ENCODE peak calls at places on chromosomes 12 and 14, in six cellular contexts. One of them, this sample, is unnamed.

GRCh38 chr14:22249775-22250174 is 339.2 kb downstream of the DAD1 start:
- DNase-seq in CD4-positive, alpha-beta T cell: no peak
- DNase-seq in fibroblast of mammary gland: no peak
- DNase-seq in Panc1: no peak
- DNase-seq in choroid plexus epithelial cell: no peak
- DNase-seq in body of pancreas: no peak
- DNase-seq in this sample: no peak

GRCh38 chr14:73265721-73266046 is 28.4 kb downstream of the PAPLN start:
- DNase-seq in choroid plexus epithelial cell: no peak
- DNase-seq in fibroblast of mammary gland: no peak
- DNase-seq in Panc1: no peak
- DNase-seq in body of pancreas: no peak
- DNase-seq in CD4-positive, alpha-beta T cell: no peak
- DNase-seq in this sample: no peak

GRCh38 chr14:31205681-31206535 is 1.7 kb downstream of the HECTD1 start:
- DNase-seq in choroid plexus epithelial cell: peak; percentile 87
- DNase-seq in fibroblast of mammary gland: peak; percentile 90
- DNase-seq in Panc1: no peak
- DNase-seq in body of pancreas: no peak
- DNase-seq in CD4-positive, alpha-beta T cell: no peak
- DNase-seq in this sample: no peak

GRCh38 chr12:100675432-100675831 is 101.9 kb downstream of the GAS2L3 start:
- DNase-seq in body of pancreas: peak; percentile 22
- DNase-seq in Panc1: no peak
- DNase-seq in choroid plexus epithelial cell: peak; percentile 81
- DNase-seq in fibroblast of mammary gland: peak; percentile 79
- DNase-seq in CD4-positive, alpha-beta T cell: no peak
- DNase-seq in this sample: no peak

GRCh38 chr12:91361864-91362263 is 179.2 kb upstream of the DCN start:
- DNase-seq in fibroblast of mammary gland: peak; percentile 66
- DNase-seq in CD4-positive, alpha-beta T cell: no peak
- DNase-seq in choroid plexus epithelial cell: peak; percentile 75
- DNase-seq in body of pancreas: no peak
- DNase-seq in Panc1: no peak
- DNase-seq in this sample: no peak

GRCh38 chr12:64687816-64688599 is 71.2 kb downstream of the GNS start:
- DNase-seq in body of pancreas: no peak
- DNase-seq in choroid plexus epithelial cell: peak; percentile 66
- DNase-seq in CD4-positive, alpha-beta T cell: no peak
- DNase-seq in Panc1: no peak
- DNase-seq in fibroblast of mammary gland: peak; percentile 70
- DNase-seq in this sample: no peak

GRCh38 chr14:103123634-103124500 is 606 bp downstream of the TNFAIP2 start:
- DNase-seq in CD4-positive, alpha-beta T cell: no peak
- DNase-seq in choroid plexus epithelial cell: peak; percentile 33
- DNase-seq in body of pancreas: no peak
- DNase-seq in Panc1: no peak
- DNase-seq in fibroblast of mammary gland: peak; percentile 35
- DNase-seq in this sample: no peak

GRCh38 chr12:10716704-10717315 is 6.3 kb downstream of the YBX3 start:
- DNase-seq in body of pancreas: peak; percentile 53
- DNase-seq in CD4-positive, alpha-beta T cell: no peak
- DNase-seq in Panc1: no peak
- DNase-seq in fibroblast of mammary gland: peak; percentile 92
- DNase-seq in choroid plexus epithelial cell: peak; percentile 89
- DNase-seq in this sample: no peak

GRCh38 chr12:116152268-116152667 is 125.2 kb downstream of the MED13L start:
- DNase-seq in Panc1: no peak
- DNase-seq in fibroblast of mammary gland: peak; percentile 41
- DNase-seq in CD4-positive, alpha-beta T cell: no peak
- DNase-seq in choroid plexus epithelial cell: peak; percentile 98
- DNase-seq in body of pancreas: no peak
- DNase-seq in this sample: no peak

GRCh38 chr14:79254069-79254775 is 957.1 kb downstream of the DIO2 start:
- DNase-seq in Panc1: no peak
- DNase-seq in CD4-positive, alpha-beta T cell: no peak
- DNase-seq in choroid plexus epithelial cell: peak; percentile 84
- DNase-seq in body of pancreas: no peak
- DNase-seq in fibroblast of mammary gland: peak; percentile 24
- DNase-seq in this sample: no peak

GRCh38 chr12:15995801-15996200 is 84.7 kb downstream of the DERA start:
- DNase-seq in body of pancreas: no peak
- DNase-seq in CD4-positive, alpha-beta T cell: no peak
- DNase-seq in fibroblast of mammary gland: no peak
- DNase-seq in Panc1: no peak
- DNase-seq in choroid plexus epithelial cell: no peak
- DNase-seq in this sample: no peak

GRCh38 chr14:50000215-50001145 is 107.6 kb downstream of the ARF6 start:
- DNase-seq in fibroblast of mammary gland: peak; percentile 94
- DNase-seq in CD4-positive, alpha-beta T cell: peak; percentile 51
- DNase-seq in Panc1: no peak
- DNase-seq in body of pancreas: no peak
- DNase-seq in choroid plexus epithelial cell: peak; percentile 97
- DNase-seq in this sample: peak; percentile 65

GRCh38 chr12:96416033-96416790 is 16.0 kb upstream of the CDK17 start:
- DNase-seq in Panc1: no peak
- DNase-seq in CD4-positive, alpha-beta T cell: no peak
- DNase-seq in choroid plexus epithelial cell: peak; percentile 86
- DNase-seq in body of pancreas: no peak
- DNase-seq in fibroblast of mammary gland: peak; percentile 100
- DNase-seq in this sample: no peak

GRCh38 chr14:50366589-50366988 is 30.1 kb downstream of the CDKL1 start:
- DNase-seq in CD4-positive, alpha-beta T cell: no peak
- DNase-seq in body of pancreas: no peak
- DNase-seq in choroid plexus epithelial cell: no peak
- DNase-seq in Panc1: no peak
- DNase-seq in fibroblast of mammary gland: no peak
- DNase-seq in this sample: peak; percentile 32

GRCh38 chr12:105783983-105784947 is 354.5 kb downstream of the NUAK1 start:
- DNase-seq in CD4-positive, alpha-beta T cell: no peak
- DNase-seq in Panc1: no peak
- DNase-seq in choroid plexus epithelial cell: no peak
- DNase-seq in body of pancreas: no peak
- DNase-seq in fibroblast of mammary gland: no peak
- DNase-seq in this sample: no peak

GRCh38 chr12:106764738-106765137 is 9.7 kb upstream of the RIC8B start:
- DNase-seq in CD4-positive, alpha-beta T cell: no peak
- DNase-seq in choroid plexus epithelial cell: peak; percentile 59
- DNase-seq in body of pancreas: no peak
- DNase-seq in fibroblast of mammary gland: peak; percentile 28
- DNase-seq in Panc1: no peak
- DNase-seq in this sample: no peak

GRCh38 chr12:47949441-47950341 is 13.7 kb upstream of the TMEM106C start:
- DNase-seq in Panc1: peak; percentile 50
- DNase-seq in choroid plexus epithelial cell: peak; percentile 83
- DNase-seq in fibroblast of mammary gland: peak; percentile 77
- DNase-seq in CD4-positive, alpha-beta T cell: peak; percentile 11
- DNase-seq in body of pancreas: peak; percentile 78
- DNase-seq in this sample: peak; percentile 45

GRCh38 chr12:82378997-82379396 is 20.7 kb downstream of the METTL25 start:
- DNase-seq in body of pancreas: no peak
- DNase-seq in Panc1: no peak
- DNase-seq in choroid plexus epithelial cell: no peak
- DNase-seq in fibroblast of mammary gland: no peak
- DNase-seq in CD4-positive, alpha-beta T cell: no peak
- DNase-seq in this sample: no peak

DNA sequence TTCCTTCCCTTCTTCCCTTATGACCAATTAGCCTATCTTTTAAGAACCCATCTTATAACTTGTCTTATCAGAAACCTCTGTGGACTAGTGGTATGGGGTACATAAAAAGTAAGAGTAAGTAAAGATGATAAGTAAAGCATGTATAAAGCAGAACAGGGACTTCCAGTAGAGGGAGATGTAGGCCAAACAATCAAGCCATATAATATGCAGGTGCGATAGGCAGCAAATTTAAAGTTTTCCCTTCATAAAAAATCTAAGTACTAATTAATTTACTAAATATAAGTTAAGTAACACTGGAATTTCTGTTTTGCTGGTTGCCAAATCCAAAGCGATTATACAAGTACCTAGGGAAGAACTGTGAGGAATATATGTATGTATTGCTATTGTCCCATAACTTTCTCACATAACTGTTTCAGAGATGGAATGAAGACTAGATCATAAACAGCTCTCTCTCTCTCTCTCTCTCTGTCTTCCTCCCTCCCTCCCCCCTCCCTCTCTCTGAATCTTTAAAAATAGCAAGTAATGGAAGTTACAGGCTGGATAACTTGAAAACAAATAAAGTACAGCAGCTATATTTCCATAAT is 25.7 kb downstream of the METTL25 start:
- DNase-seq in CD4-positive, alpha-beta T cell: no peak
- DNase-seq in fibroblast of mammary gland: peak; percentile 46
- DNase-seq in choroid plexus epithelial cell: peak; percentile 62
- DNase-seq in Panc1: no peak
- DNase-seq in body of pancreas: no peak
- DNase-seq in this sample: no peak
- TF ChIP-seq CTCF in CD4-positive, alpha-beta T cell: no peak
- TF ChIP-seq CTCF in fibroblast of mammary gland: peak; percentile 54
- TF ChIP-seq CTCF in choroid plexus epithelial cell: peak; percentile 62
- TF ChIP-seq CTCF in Panc1: peak; percentile 62
- TF ChIP-seq CTCF in body of pancreas: no peak
- TF ChIP-seq CTCF in this sample: no peak

GRCh38 chr12:42584539-42585174 is 4.9 kb downstream of the PRICKLE1 start:
- DNase-seq in Panc1: no peak
- DNase-seq in fibroblast of mammary gland: peak; percentile 34
- DNase-seq in CD4-positive, alpha-beta T cell: no peak
- DNase-seq in body of pancreas: no peak
- DNase-seq in choroid plexus epithelial cell: peak; percentile 43
- DNase-seq in this sample: no peak

GRCh38 chr12:42585846-42586226 is 3.7 kb downstream of the PRICKLE1 start:
- DNase-seq in CD4-positive, alpha-beta T cell: no peak
- DNase-seq in fibroblast of mammary gland: no peak
- DNase-seq in body of pancreas: no peak
- DNase-seq in choroid plexus epithelial cell: no peak
- DNase-seq in Panc1: no peak
- DNase-seq in this sample: no peak

GRCh38 chr12:42587564-42588307 is 1.8 kb downstream of the PRICKLE1 start:
- DNase-seq in choroid plexus epithelial cell: peak; percentile 42
- DNase-seq in fibroblast of mammary gland: no peak
- DNase-seq in CD4-positive, alpha-beta T cell: no peak
- DNase-seq in Panc1: no peak
- DNase-seq in body of pancreas: no peak
- DNase-seq in this sample: no peak

GRCh38 chr12:42585175-42585845 is 4.2 kb downstream of the PRICKLE1 start:
- DNase-seq in choroid plexus epithelial cell: no peak
- DNase-seq in Panc1: no peak
- DNase-seq in fibroblast of mammary gland: no peak
- DNase-seq in body of pancreas: no peak
- DNase-seq in CD4-positive, alpha-beta T cell: no peak
- DNase-seq in this sample: no peak

DNA sequence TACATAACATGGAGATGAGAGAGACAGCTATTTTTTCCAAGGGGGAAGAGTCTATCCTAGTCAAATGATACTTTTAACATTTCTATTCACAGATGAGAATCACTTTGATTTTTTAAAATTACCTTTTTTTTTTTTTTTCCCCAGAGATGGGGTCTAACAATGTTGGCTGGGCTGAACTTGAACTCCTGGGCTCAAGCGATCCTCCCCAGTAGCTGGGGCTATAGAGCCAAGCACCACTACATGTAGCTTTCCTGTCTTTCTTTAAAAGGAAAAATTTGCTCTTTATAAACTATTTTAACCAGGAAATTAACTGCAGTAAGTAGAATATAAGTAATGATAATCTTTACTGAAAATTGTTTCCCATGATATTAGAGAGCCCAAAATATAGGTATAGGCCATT is 3.3 kb downstream of the PRICKLE1 start:
- DNase-seq in fibroblast of mammary gland: no peak
- DNase-seq in choroid plexus epithelial cell: peak; percentile 37
- DNase-seq in body of pancreas: no peak
- DNase-seq in Panc1: no peak
- DNase-seq in CD4-positive, alpha-beta T cell: no peak
- DNase-seq in this sample: no peak
- TF ChIP-seq CTCF in fibroblast of mammary gland: peak; percentile 30
- TF ChIP-seq CTCF in choroid plexus epithelial cell: peak; percentile 69
- TF ChIP-seq CTCF in body of pancreas: no peak
- TF ChIP-seq CTCF in Panc1: peak; percentile 19
- TF ChIP-seq CTCF in CD4-positive, alpha-beta T cell: no peak
- TF ChIP-seq CTCF in this sample: no peak

DNA sequence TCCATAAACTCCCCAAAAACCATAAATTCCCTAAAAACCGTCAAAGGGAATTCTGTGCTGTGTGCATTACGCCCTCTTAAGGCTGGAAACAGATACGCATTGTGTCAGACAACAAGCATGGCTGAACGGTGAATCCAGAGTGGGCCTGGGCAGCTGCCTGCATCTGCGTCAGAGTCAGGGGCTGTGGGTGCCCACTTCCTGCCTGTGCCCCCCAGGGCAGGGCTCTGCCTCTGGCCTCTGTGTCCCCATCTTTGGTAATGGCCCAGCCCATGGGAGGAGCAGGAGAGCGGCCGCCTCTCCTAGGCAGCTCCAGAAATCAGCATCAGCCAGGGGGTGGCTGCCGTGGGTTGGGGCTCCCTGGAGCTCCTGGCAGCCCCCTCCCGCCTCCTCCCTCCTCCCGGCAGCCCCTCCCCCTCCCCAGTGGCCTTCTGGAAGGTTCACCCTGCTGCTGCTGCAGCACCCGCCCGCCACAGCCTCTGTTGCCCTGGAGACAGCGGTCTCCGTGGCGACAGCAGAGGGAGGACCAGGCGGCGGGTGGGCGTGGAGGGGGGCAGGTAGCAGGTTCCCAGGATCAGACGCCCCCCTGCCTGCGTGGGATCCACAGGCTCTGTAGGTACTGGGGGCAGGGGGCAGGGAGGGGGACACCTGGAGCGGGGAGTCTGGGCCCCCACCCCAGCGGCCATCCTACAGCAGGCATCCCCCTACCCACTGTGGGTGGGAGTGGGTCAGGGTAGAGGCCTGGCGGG is 5.9 kb downstream of the MMP17 start:
- DNase-seq in CD4-positive, alpha-beta T cell: no peak
- DNase-seq in body of pancreas: no peak
- DNase-seq in fibroblast of mammary gland: peak; percentile 62
- DNase-seq in choroid plexus epithelial cell: peak; percentile 58
- DNase-seq in Panc1: no peak
- DNase-seq in this sample: no peak
- TF ChIP-seq CTCF in CD4-positive, alpha-beta T cell: no peak
- TF ChIP-seq CTCF in body of pancreas: no peak
- TF ChIP-seq CTCF in fibroblast of mammary gland: peak; percentile 68
- TF ChIP-seq CTCF in choroid plexus epithelial cell: peak; percentile 70
- TF ChIP-seq CTCF in Panc1: peak; percentile 86
- TF ChIP-seq CTCF in this sample: no peak

DNA sequence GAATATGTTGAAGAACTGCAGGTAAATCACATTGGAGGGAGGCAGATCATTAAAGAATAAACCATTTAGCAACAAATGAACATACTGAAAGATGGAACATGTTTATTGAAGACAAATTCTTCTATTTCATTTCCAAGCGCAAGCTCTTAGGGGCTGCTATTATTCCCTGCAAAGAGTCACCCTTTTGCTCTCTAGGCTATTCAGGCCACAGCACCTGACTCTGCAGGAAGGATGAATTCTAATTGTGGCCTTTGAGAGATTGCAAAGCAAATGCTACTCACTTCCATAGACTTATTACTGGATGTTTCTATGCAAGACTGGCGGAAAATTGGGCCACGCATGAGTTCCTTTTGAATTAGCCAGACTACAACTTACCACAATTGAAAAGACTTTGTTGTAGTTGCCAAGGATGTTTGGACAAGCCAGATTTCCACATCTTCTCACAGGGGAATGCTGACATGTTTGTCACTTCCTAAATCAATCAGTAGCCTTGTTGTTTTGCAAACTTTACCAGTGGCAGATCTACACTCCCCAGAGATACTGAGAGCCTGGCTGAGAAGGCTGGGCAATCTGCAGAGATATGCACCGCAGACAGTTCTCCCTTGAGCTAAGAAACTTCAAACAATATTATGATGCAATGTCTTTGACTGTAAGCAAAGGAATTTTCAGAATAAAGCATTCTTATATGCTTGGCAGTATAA is 334.4 kb upstream of the SYT1 start:
- DNase-seq in fibroblast of mammary gland: peak; percentile 85
- DNase-seq in choroid plexus epithelial cell: peak; percentile 60
- DNase-seq in CD4-positive, alpha-beta T cell: no peak
- DNase-seq in Panc1: no peak
- DNase-seq in body of pancreas: no peak
- DNase-seq in this sample: no peak
- TF ChIP-seq CTCF in fibroblast of mammary gland: no peak
- TF ChIP-seq CTCF in choroid plexus epithelial cell: no peak
- TF ChIP-seq CTCF in CD4-positive, alpha-beta T cell: no peak
- TF ChIP-seq CTCF in Panc1: no peak
- TF ChIP-seq CTCF in body of pancreas: no peak
- TF ChIP-seq CTCF in this sample: no peak